ENCODE peak calls at places on chromosomes 1 and 21, in four cellular contexts. A, M, U and X are unnamed samples.

GRCh38 chr1:11731719-11732283 is 4.1 kb upstream of the AGTRAP start:
- DNase-seq in A (no peak), M (no peak), U (no peak), X (no peak)

GRCh38 chr1:172906778-172907592 is 143.8 kb downstream of the TNFSF18 start:
- DNase-seq in A (no peak), M (peak), U (peak), X (no peak)

GRCh38 chr1:215140135-215140534 is 57.6 kb downstream of the KCNK2 start:
- DNase-seq in A (no peak), M (no peak), U (no peak), X (no peak)

GRCh38 chr1:94247146-94248094 is 10.0 kb upstream of the ARHGAP29 start:
- DNase-seq in A (peak), M (peak), U (no peak), X (no peak)

GRCh38 chr1:248914982-248915381 is 8.9 kb downstream of the PGBD2 start:
- DNase-seq in A (no peak), M (no peak), U (no peak), X (no peak)

GRCh38 chr1:226945106-226945857 is 5.2 kb downstream of the COQ8A start:
- DNase-seq in A (no peak), M (no peak), U (no peak), X (no peak)

GRCh38 chr1:35280006-35280405 is 11.5 kb downstream of the ZMYM4 start:
- DNase-seq in A (no peak), M (no peak), U (no peak), X (no peak)

GRCh38 chr1:66261370-66261769 is 272.6 kb upstream of the SGIP1 start:
- DNase-seq in A (no peak), M (no peak), U (no peak), X (no peak)

GRCh38 chr1:48207131-48207530 is 15.4 kb upstream of the SLC5A9 start:
- DNase-seq in A (no peak), M (no peak), U (no peak), X (no peak)

GRCh38 chr1:32626176-32626575 is 24.2 kb downstream of the ZBTB8OS start:
- DNase-seq in A (no peak), M (no peak), U (no peak), X (no peak)

GRCh38 chr21:42799516-42799915 is 79.8 kb downstream of the WDR4 start:
- DNase-seq in A (no peak), M (no peak), U (no peak), X (no peak)

GRCh38 chr1:3000671-3001470 is 20.4 kb upstream of the ACTRT2 start:
- DNase-seq in A (no peak), M (no peak), U (no peak), X (no peak)